ENCODE peak calls at places on chromosomes 3 and 15, in five cellular contexts. J is HCT116, Y is HepG2, B is K562, Z is H1. S is an unnamed sample.

GRCh38 chr3:44045476-44046275 is 196.0 kb upstream of the TOPAZ1 start:
- DNase-seq in J (no peak), Y (no peak), B (no peak), Z (no peak), S (peak; percentile 98)

GRCh38 chr3:193835414-193835813 is 242.4 kb downstream of the OPA1 start:
- DNase-seq in J (no peak), Y (no peak), B (no peak), Z (no peak), S (no peak)

GRCh38 chr15:38684461-38685000 is 119.9 kb upstream of the RASGRP1 start:
- DNase-seq in J (no peak), Y (no peak), B (no peak), Z (no peak), S (no peak)

GRCh38 chr3:140916603-140917002 is 25.0 kb upstream of the SLC25A36 start:
- DNase-seq in J (no peak), Y (no peak), B (no peak), Z (no peak), S (no peak)

GRCh38 chr3:143536817-143537535 is 311.3 kb downstream of the SLC9A9 start:
- DNase-seq in J (no peak), Y (no peak), B (no peak), Z (no peak), S (no peak)

GRCh38 chr3:122403489-122403888 is 12.4 kb downstream of the WDR5B start:
- DNase-seq in J (no peak), Y (no peak), B (no peak), Z (no peak), S (no peak)

GRCh38 chr3:96101013-96101412 is 713.4 kb upstream of the EPHA6 start:
- DNase-seq in J (no peak), Y (no peak), B (no peak), Z (no peak), S (no peak)

GRCh38 chr3:134751831-134752230 is 43.2 kb upstream of the EPHB1 start:
- DNase-seq in J (no peak), Y (no peak), B (no peak), Z (no peak), S (no peak)

GRCh38 chr3:183306798-183307671 is 54.0 kb downstream of the B3GNT5 start:
- DNase-seq in J (no peak), Y (no peak), B (peak; percentile 47), Z (no peak), S (peak; percentile 21)

GRCh38 chr3:138875754-138876664 is 41.3 kb upstream of the PIK3CB start:
- DNase-seq in J (no peak), Y (no peak), B (peak; percentile 91), Z (no peak), S (no peak)

GRCh38 chr15:78280289-78281072 is 16.1 kb downstream of the DNAJA4 start:
- DNase-seq in J (no peak), Y (no peak), B (no peak), Z (no peak), S (no peak)

GRCh38 chr3:188431040-188431439 is 277.1 kb downstream of the LPP start:
- DNase-seq in J (no peak), Y (no peak), B (no peak), Z (no peak), S (no peak)

GRCh38 chr3:87196879-87197278 is 30.2 kb upstream of the CHMP2B start:
- DNase-seq in J (no peak), Y (no peak), B (no peak), Z (no peak), S (no peak)

GRCh38 chr3:98645039-98645438 is 51.6 kb upstream of the CPOX start:
- DNase-seq in J (no peak), Y (no peak), B (no peak), Z (no peak), S (no peak)

GRCh38 chr15:91142097-91142744 is 42.2 kb downstream of the SV2B start:
- DNase-seq in J (no peak), Y (peak; percentile 6), B (no peak), Z (no peak), S (no peak)

GRCh38 chr15:69758810-69759410 is 306.3 kb downstream of the RPLP1 start:
- DNase-seq in J (no peak), Y (no peak), B (no peak), Z (no peak), S (peak; percentile 56)

GRCh38 chr15:73139416-73140082 is 87.3 kb downstream of the NEO1 start:
- DNase-seq in J (no peak), Y (no peak), B (no peak), Z (no peak), S (no peak)

GRCh38 chr3:169847896-169848295 is 21.8 kb downstream of the LRRC31 start:
- DNase-seq in J (no peak), Y (no peak), B (no peak), Z (no peak), S (no peak)

GRCh38 chr3:112857526-112857925 is 10.9 kb upstream of the CD200R1L start:
- DNase-seq in J (no peak), Y (no peak), B (no peak), Z (no peak), S (no peak)

GRCh38 chr3:104564045-104564643 is 802.6 kb upstream of the ALCAM start:
- DNase-seq in J (peak; percentile 42), Y (peak; percentile 49), B (peak; percentile 13), Z (peak; percentile 77), S (no peak)

GRCh38 chr15:37880009-37880834 is 54.2 kb upstream of the TMCO5A start:
- DNase-seq in J (peak; percentile 38), Y (peak; percentile 7), B (peak; percentile 14), Z (no peak), S (no peak)

GRCh38 chr3:27591321-27591711 is 107.1 kb upstream of the SLC4A7 start:
- DNase-seq in J (no peak), Y (no peak), B (no peak), Z (no peak), S (no peak)

GRCh38 chr3:78516937-78517336 is 1250.9 kb downstream of the ROBO1 start:
- DNase-seq in J (no peak), Y (no peak), B (no peak), Z (no peak), S (no peak)

GRCh38 chr3:183815951-183816475 is 9.4 kb downstream of the MAP6D1 start:
- DNase-seq in J (no peak), Y (no peak), B (no peak), Z (no peak), S (no peak)

GRCh38 chr3:63353383-63353782 is 75.3 kb downstream of the SYNPR start:
- DNase-seq in J (no peak), Y (no peak), B (no peak), Z (no peak), S (no peak)

GRCh38 chr3:13801361-13802214 is 78.3 kb downstream of the WNT7A start:
- DNase-seq in J (no peak), Y (no peak), B (no peak), Z (no peak), S (no peak)

GRCh38 chr3:146680602-146681001 is 75.5 kb upstream of the PLSCR5 start:
- DNase-seq in J (no peak), Y (no peak), B (no peak), Z (no peak), S (no peak)

GRCh38 chr3:106204160-106204868 is 335.5 kb upstream of the CBLB start:
- DNase-seq in J (no peak), Y (no peak), B (no peak), Z (no peak), S (no peak)
- TF ChIP-seq CEBPB in J (no peak), Y (no peak), B (no peak), Z (no peak), S (no peak)

GRCh38 chr15:64583519-64583918 is 123.1 kb downstream of the ZNF609 start:
- DNase-seq in J (no peak), Y (no peak), B (no peak), Z (no peak), S (no peak)

GRCh38 chr15:64580696-64581407 is 120.5 kb downstream of the ZNF609 start:
- DNase-seq in J (no peak), Y (no peak), B (no peak), Z (no peak), S (no peak)

GRCh38 chr15:64581408-64581761 is 121.0 kb downstream of the ZNF609 start:
- DNase-seq in J (no peak), Y (no peak), B (no peak), Z (no peak), S (no peak)

GRCh38 chr15:64583983-64584382 is 123.6 kb downstream of the ZNF609 start:
- DNase-seq in J (no peak), Y (no peak), B (no peak), Z (no peak), S (no peak)

DNA sequence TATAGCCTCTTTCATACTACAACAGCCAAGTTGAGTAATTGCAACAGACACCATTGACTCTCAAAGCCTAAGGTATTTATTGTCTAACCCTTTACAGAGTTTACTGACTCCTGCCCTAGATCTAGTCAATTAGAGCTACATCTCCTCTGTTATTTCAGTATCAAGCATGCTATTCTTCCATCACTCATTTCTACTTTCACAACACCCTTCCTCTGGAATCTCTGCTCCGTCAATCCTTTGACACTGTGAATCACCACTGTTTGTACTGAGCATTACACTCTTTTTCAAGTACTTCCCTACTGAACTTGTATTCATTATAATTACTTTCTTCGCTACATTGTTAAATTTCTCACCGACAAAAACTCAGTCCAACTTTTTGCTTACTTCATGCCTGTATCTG is 121.8 kb downstream of the ZNF609 start:
- DNase-seq in J (no peak), Y (no peak), B (no peak), Z (no peak), S (no peak)
- H3K79me2 ChIP-seq in J (peaks cover 48% of the 10 kb centered on the region), Y (peaks cover 22% of the 10 kb centered on the region), B (peaks cover 80% of the 10 kb centered on the region), Z (no peaks in the 10 kb centered on the region), S (peaks cover 36% of the 10 kb centered on the region)

DNA sequence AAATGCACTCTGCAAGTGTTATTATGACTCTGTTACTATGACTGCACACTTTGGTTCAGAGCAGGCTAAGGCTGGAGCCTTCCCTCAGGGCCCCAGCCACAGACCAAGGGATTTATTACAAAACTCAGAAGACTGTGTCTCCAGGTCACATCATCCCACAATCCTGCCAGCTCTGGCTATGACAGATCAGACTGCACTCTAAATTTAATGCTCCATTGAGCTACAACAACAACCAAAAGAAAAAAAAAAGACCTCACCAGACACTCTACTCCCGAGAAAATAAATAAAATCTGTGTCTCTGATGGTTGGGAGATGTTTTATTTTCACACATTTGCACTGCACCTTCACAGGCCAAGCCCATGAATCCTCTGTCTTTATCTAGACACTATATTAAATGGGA is 50.9 kb upstream of the CTNNB1 start:
- DNase-seq in J (no peak), Y (no peak), B (no peak), Z (no peak), S (no peak)
- TF ChIP-seq CEBPB in J (no peak), Y (no peak), B (no peak), Z (no peak), S (no peak)

GRCh38 chr3:23242106-23242505 is 39.0 kb downstream of the UBE2E2 start:
- DNase-seq in J (no peak), Y (no peak), B (no peak), Z (no peak), S (no peak)
- H3K79me2 ChIP-seq in J (peaks cover 7% of the 10 kb centered on the region), Y (no peaks in the 10 kb centered on the region), B (no peaks in the 10 kb centered on the region), Z (no peaks in the 10 kb centered on the region), S (peaks cover 28% of the 10 kb centered on the region)